ENCODE peak calls at places on chromosomes 5 and 9, in seven cellular contexts. K is tibial artery, T is ovary, O is mucosa of descending colon, L is pancreas, H is HCT116, W is sigmoid colon. Q is an unnamed sample.

GRCh38 chr5:97854871-97855762 is 672.1 kb upstream of the RIOK2 start:
- DNase-seq in K (no peak), T (no peak), O (peak; percentile 18), L (no peak), H (no peak), W (no peak), Q (no peak)

GRCh38 chr9:126478216-126478981 is 135.3 kb upstream of the LMX1B start:
- DNase-seq in K (no peak), T (no peak), O (no peak), L (no peak), H (no peak), W (no peak), Q (no peak)

GRCh38 chr5:150022163-150022540 is 21.6 kb downstream of the HMGXB3 start:
- DNase-seq in K (no peak), T (no peak), O (no peak), L (no peak), H (peak; percentile 83), W (no peak), Q (no peak)

GRCh38 chr9:21434202-21435014 is 5.8 kb upstream of the IFNA1 start:
- DNase-seq in K (no peak), T (no peak), O (no peak), L (peak; percentile 20), H (peak; percentile 63), W (no peak), Q (no peak)

GRCh38 chr5:91848453-91848852 is 465.3 kb upstream of the ARRDC3 start:
- DNase-seq in K (no peak), T (no peak), O (no peak), L (no peak), H (peak; percentile 81), W (no peak), Q (no peak)

GRCh38 chr5:5141625-5142527 is 1.7 kb downstream of the ADAMTS16 start:
- DNase-seq in K (no peak), T (peak; percentile 74), O (no peak), L (peak; percentile 27), H (peak; percentile 45), W (peak; percentile 65), Q (no peak)

GRCh38 chr9:79257215-79257614 is 314.6 kb upstream of the TLE4 start:
- DNase-seq in K (no peak), T (no peak), O (peak; percentile 40), L (no peak), H (no peak), W (no peak), Q (no peak)

GRCh38 chr5:83400712-83401111 is 70.8 kb upstream of the VCAN start:
- DNase-seq in K (no peak), T (no peak), O (no peak), L (no peak), H (no peak), W (no peak), Q (peak; percentile 10)

GRCh38 chr9:81874228-81874627 is 54.0 kb upstream of the SPATA31D4 start:
- DNase-seq in K (no peak), T (no peak), O (no peak), L (no peak), H (no peak), W (no peak), Q (no peak)

GRCh38 chr9:99249619-99250018 is 27.5 kb downstream of the SEC61B start:
- DNase-seq in K (no peak), T (no peak), O (no peak), L (no peak), H (no peak), W (no peak), Q (no peak)

GRCh38 chr9:132023409-132024180 is 56.1 kb downstream of the MED27 start:
- DNase-seq in K (no peak), T (no peak), O (no peak), L (no peak), H (no peak), W (no peak), Q (no peak)

GRCh38 chr5:78792342-78793055 is 143.9 kb upstream of the LHFPL2 start:
- DNase-seq in K (no peak), T (no peak), O (no peak), L (no peak), H (no peak), W (no peak), Q (no peak)

GRCh38 chr9:96450613-96451544 is 910 bp downstream of the HABP4 start:
- DNase-seq in K (peak; percentile 70), T (peak; percentile 49), O (peak; percentile 57), L (peak; percentile 16), H (no peak), W (peak; percentile 74), Q (peak; percentile 30)

DNA sequence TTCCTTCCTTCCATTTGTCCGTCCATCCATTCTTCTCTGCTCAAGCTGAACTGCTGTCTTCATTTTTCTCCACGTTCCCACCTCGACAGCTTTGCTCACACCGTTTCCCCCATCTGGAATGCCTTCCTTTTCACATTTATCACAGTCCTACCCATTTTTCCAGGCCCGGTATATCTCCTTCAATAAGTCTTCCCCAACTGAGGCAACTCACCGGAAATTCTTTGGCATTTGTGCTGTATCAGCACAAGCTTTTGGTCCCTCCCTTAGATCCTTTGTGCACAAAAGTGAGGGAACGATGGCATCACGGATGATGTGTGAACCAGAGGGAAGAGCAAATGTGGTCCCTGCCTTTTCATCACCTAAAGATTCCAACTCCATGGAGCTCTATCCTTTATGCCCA is 45.6 kb upstream of the INSYN2B start:
- DNase-seq in K (no peak), T (no peak), O (no peak), L (no peak), H (no peak), W (no peak), Q (no peak)
- H3K36me3 ChIP-seq in K (no peaks in the 10 kb centered on the region), T (no peaks in the 10 kb centered on the region), O (no peaks in the 10 kb centered on the region), L (no peaks in the 10 kb centered on the region), H (no peaks in the 10 kb centered on the region), W (no peaks in the 10 kb centered on the region), Q (peaks cover 20% of the 10 kb centered on the region)

DNA sequence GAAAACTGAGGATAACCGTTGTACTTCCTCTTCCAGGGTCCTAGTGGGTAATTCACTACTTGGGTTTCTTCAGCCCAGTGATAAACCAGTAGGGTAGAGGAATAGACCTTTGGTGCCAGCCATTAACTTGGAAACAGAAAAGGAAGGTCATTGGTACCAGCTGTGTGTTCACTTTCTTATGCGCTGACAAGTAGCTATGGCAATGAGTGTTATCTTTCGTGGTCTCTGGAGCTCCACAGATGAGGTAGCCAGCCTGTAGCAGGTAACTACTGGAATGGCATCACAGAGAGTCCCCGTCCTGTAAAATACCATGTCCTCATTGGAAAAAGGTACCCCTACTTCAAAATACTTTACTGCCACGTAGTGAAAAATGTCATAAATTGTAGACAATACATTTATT is 2.3 kb downstream of the UHRF2 start:
- DNase-seq in K (no peak), T (no peak), O (no peak), L (no peak), H (no peak), W (no peak), Q (no peak)
- H3K4me3 ChIP-seq in K (peak overlapping the region; percentile 93), T (no peak overlapping the region), O (no peak overlapping the region), L (no peak overlapping the region), H (peak overlapping the region; percentile 92), W (no peak overlapping the region), Q (peak overlapping the region; percentile 94)

GRCh38 chr9:129069825-129070473 is 11.0 kb upstream of the DOLPP1 start:
- DNase-seq in K (no peak), T (no peak), O (no peak), L (no peak), H (no peak), W (no peak), Q (no peak)
- TF ChIP-seq CTCF in K (no peak), T (no peak), O (no peak), L (no peak), H (no peak), W (no peak), Q (no peak)

DNA sequence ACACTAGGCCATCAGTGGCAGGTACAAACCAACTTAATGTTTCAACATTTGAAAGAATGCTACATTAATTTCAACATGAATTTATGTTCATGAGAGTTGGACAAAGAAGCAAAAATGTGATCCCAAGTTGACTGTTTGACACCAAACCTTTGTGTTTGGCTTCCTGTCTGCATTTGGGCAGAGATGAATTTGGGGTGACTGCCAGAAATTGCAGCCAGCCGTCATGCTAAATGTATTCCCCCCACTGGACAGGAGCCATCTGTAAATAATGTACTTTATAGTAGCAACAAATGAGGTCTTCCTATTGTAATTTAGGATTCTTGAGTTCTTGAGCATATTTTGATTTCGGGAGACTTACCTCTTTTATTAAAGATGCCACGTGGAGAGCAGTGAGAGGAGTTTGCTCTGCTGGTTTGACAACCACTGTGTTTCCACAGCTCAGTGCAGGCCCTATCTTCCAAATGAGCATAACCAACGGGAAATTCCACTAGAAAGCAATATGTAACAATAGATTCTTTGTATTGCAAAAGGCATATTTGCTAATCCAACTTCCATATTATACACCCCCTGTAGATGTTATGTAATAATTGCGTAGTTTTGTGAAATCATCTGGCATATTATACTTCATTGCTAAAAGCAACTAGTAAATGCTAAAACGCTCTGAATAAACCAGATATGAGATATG is 27.6 kb downstream of the ALDH1A1 start:
- DNase-seq in K (no peak), T (no peak), O (no peak), L (no peak), H (no peak), W (no peak), Q (no peak)
- H3K36me3 ChIP-seq in K (no peaks in the 10 kb centered on the region), T (no peaks in the 10 kb centered on the region), O (no peaks in the 10 kb centered on the region), L (peaks cover 18% of the 10 kb centered on the region), H (no peaks in the 10 kb centered on the region), W (peaks cover 30% of the 10 kb centered on the region), Q (no peaks in the 10 kb centered on the region)

GRCh38 chr5:42952575-42952974 is 87.5 kb downstream of the ANXA2R start:
- DNase-seq in K (no peak), T (no peak), O (no peak), L (no peak), H (no peak), W (no peak), Q (no peak)
- H3K4me3 ChIP-seq in K (peak overlapping the region; percentile 60), T (peak overlapping the region; percentile 55), O (no peak overlapping the region), L (no peak overlapping the region), H (no peak overlapping the region), W (no peak overlapping the region), Q (peak overlapping the region; percentile 74)

GRCh38 chr9:29637448-29638196 is 2064.3 kb upstream of the C9orf72 start:
- DNase-seq in K (no peak), T (no peak), O (no peak), L (no peak), H (no peak), W (no peak), Q (no peak)
- TF ChIP-seq CTCF in K (no peak), T (no peak), O (no peak), L (no peak), H (no peak), W (no peak), Q (no peak)

DNA sequence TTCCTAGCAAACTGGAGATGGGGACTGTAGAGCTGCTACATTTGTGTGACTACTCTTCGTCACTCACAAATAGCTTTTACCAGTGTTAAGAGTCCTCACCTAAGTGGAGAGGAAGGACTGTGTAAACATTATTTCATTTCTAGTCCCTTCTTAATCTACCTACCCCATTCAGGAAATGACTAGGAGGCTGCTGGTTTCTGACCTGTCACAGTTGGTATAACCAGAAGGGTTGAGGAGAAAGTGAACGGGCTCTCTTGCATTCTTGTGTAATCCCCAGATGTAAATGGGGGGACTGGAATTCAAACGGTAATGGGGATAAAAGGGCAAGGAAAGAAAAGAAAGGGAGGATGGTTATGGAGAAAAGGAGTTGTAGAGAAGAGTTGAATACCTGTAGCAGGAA is 35.4 kb upstream of the BNIP1 start:
- DNase-seq in K (no peak), T (no peak), O (no peak), L (no peak), H (no peak), W (no peak), Q (no peak)
- H3K36me3 ChIP-seq in K (peaks cover 55% of the 10 kb centered on the region), T (no peaks in the 10 kb centered on the region), O (no peaks in the 10 kb centered on the region), L (peaks cover 37% of the 10 kb centered on the region), H (no peaks in the 10 kb centered on the region), W (peaks cover 38% of the 10 kb centered on the region), Q (no peaks in the 10 kb centered on the region)

GRCh38 chr5:132257131-132258101 is at the start of gene PDLIM4:
- DNase-seq in K (peak; percentile 78), T (peak; percentile 67), O (no peak), L (no peak), H (no peak), W (peak; percentile 81), Q (no peak)
- H3K4me3 ChIP-seq in K (peak within 1 kb of the TSS; percentile 70), T (peak within 1 kb of the TSS; percentile 78), O (peak within 1 kb of the TSS; percentile 9), L (no peak within 1 kb of the TSS), H (no peak within 1 kb of the TSS), W (peak within 1 kb of the TSS; percentile 87), Q (no peak within 1 kb of the TSS)